ENCODE peak calls at places on chromosomes 5 and 9, in seven cellular contexts. U is fibroblast of lung; Y is CD4-positive, alpha-beta memory T cell; X is GM23248; E is CD8-positive, alpha-beta memory T cell; B is gastrocnemius medialis; R is pancreas. O is an unnamed sample. For H3K4me1, the result is how much of the 10 kb centered on the place peaks cover.

GRCh38 chr9:125650271-125650737 is 56.7 kb downstream of the MAPKAP1 start:
- DNase-seq in U (peak), Y (no peak), X (peak), E (no peak), B (no peak), R (no peak), O (no peak)

GRCh38 chr5:111930905-111931461 is 174.0 kb upstream of the NREP start:
- DNase-seq in U (no peak), Y (no peak), X (peak), E (no peak), B (no peak), R (no peak), O (no peak)

GRCh38 chr9:114149181-114149580 is 6.2 kb upstream of the COL27A1 start:
- DNase-seq in U (no peak), Y (no peak), X (no peak), E (no peak), B (no peak), R (no peak), O (no peak)

GRCh38 chr9:94806307-94806893 is 79.9 kb downstream of the AOPEP start:
- DNase-seq in U (no peak), Y (no peak), X (peak), E (no peak), B (no peak), R (no peak), O (no peak)

GRCh38 chr5:52693279-52693678 is 94.4 kb upstream of the ITGA1 start:
- DNase-seq in U (peak), Y (peak), X (peak), E (peak), B (no peak), R (no peak), O (peak)

GRCh38 chr9:126228779-126229444 is 97.7 kb upstream of the MVB12B start:
- DNase-seq in U (peak), Y (peak), X (peak), E (peak), B (peak), R (peak), O (peak)

GRCh38 chr5:131328536-131329186 is 64.8 kb downstream of the CDC42SE2 start:
- DNase-seq in U (peak), Y (no peak), X (peak), E (no peak), B (no peak), R (no peak), O (no peak)

GRCh38 chr5:79560774-79561524 is 47.0 kb upstream of the HOMER1 start:
- DNase-seq in U (peak), Y (no peak), X (peak), E (no peak), B (no peak), R (no peak), O (no peak)

GRCh38 chr5:172904643-172905345 is 54.4 kb upstream of the RPL26L1 start:
- DNase-seq in U (peak), Y (no peak), X (peak), E (no peak), B (peak), R (peak), O (peak)

GRCh38 chr9:93629920-93630319 is 53.5 kb downstream of the PHF2 start:
- DNase-seq in U (no peak), Y (no peak), X (no peak), E (no peak), B (no peak), R (no peak), O (no peak)

GRCh38 chr9:108119530-108120113 is 630.1 kb upstream of the KLF4 start:
- DNase-seq in U (no peak), Y (no peak), X (no peak), E (no peak), B (no peak), R (peak), O (no peak)

GRCh38 chr9:22044583-22044982 is 35.5 kb upstream of the CDKN2B start:
- DNase-seq in U (peak), Y (no peak), X (peak), E (no peak), B (no peak), R (no peak), O (no peak)

GRCh38 chr5:35096209-35096608 is 48.5 kb upstream of the AGXT2 start:
- DNase-seq in U (peak), Y (no peak), X (no peak), E (no peak), B (no peak), R (no peak), O (no peak)

GRCh38 chr9:86069206-86069869 is 30.0 kb downstream of the GOLM1 start:
- DNase-seq in U (no peak), Y (no peak), X (no peak), E (no peak), B (no peak), R (no peak), O (no peak)

GRCh38 chr5:141941307-141941706 is 16.7 kb downstream of the PCDH12 start:
- DNase-seq in U (peak), Y (no peak), X (peak), E (no peak), B (no peak), R (no peak), O (no peak)

GRCh38 chr9:86488794-86489193 is 134.6 kb upstream of the TUT7 start:
- DNase-seq in U (no peak), Y (no peak), X (no peak), E (no peak), B (no peak), R (no peak), O (no peak)

GRCh38 chr5:96259211-96259772 is 173.8 kb downstream of the PCSK1 start:
- DNase-seq in U (peak), Y (no peak), X (peak), E (no peak), B (no peak), R (no peak), O (no peak)

GRCh38 chr5:53779541-53779981 is 219.1 kb downstream of the NDUFS4 start:
- DNase-seq in U (peak), Y (no peak), X (peak), E (no peak), B (no peak), R (no peak), O (no peak)

GRCh38 chr5:145510324-145510723 is 324.8 kb downstream of the PRELID2 start:
- DNase-seq in U (peak), Y (no peak), X (peak), E (no peak), B (no peak), R (peak), O (no peak)

GRCh38 chr9:126030716-126031115 is 283.5 kb downstream of the PBX3 start:
- DNase-seq in U (no peak), Y (no peak), X (no peak), E (no peak), B (no peak), R (no peak), O (no peak)

GRCh38 chr5:130096488-130096887 is 192.2 kb downstream of the CHSY3 start:
- DNase-seq in U (no peak), Y (no peak), X (no peak), E (no peak), B (no peak), R (no peak), O (no peak)

GRCh38 chr5:114391321-114391720 is 29.5 kb downstream of the KCNN2 start:
- DNase-seq in U (peak), Y (no peak), X (no peak), E (no peak), B (no peak), R (no peak), O (no peak)

GRCh38 chr5:173057062-173057924 is 1.1 kb downstream of the CREBRF start:
- DNase-seq in U (peak), Y (peak), X (peak), E (peak), B (peak), R (peak), O (peak)

GRCh38 chr5:52727568-52727967 is 60.1 kb upstream of the ITGA1 start:
- DNase-seq in U (peak), Y (no peak), X (peak), E (no peak), B (no peak), R (no peak), O (peak)

GRCh38 chr9:127219533-127219932 is 45.0 kb upstream of the GARNL3 start:
- DNase-seq in U (no peak), Y (no peak), X (no peak), E (no peak), B (no peak), R (no peak), O (no peak)

GRCh38 chr9:133703571-133704399 is 34.4 kb downstream of the SARDH start:
- DNase-seq in U (no peak), Y (no peak), X (no peak), E (no peak), B (peak), R (no peak), O (no peak)

GRCh38 chr5:125411163-125412050 is 665.0 kb upstream of the ZNF608 start:
- DNase-seq in U (peak), Y (no peak), X (peak), E (no peak), B (no peak), R (peak), O (no peak)

GRCh38 chr5:98638701-98639100 is 134.8 kb upstream of the RGMB start:
- DNase-seq in U (peak), Y (no peak), X (peak), E (no peak), B (no peak), R (no peak), O (no peak)

GRCh38 chr5:176637556-176637955 is 7.1 kb downstream of the EIF4E1B start:
- DNase-seq in U (no peak), Y (no peak), X (no peak), E (no peak), B (no peak), R (no peak), O (no peak)

GRCh38 chr9:116049506-116049905 is 104.1 kb upstream of the PAPPA start:
- DNase-seq in U (no peak), Y (no peak), X (no peak), E (no peak), B (no peak), R (no peak), O (no peak)

GRCh38 chr5:9370256-9370655 is 175.6 kb downstream of the SEMA5A start:
- DNase-seq in U (no peak), Y (no peak), X (peak), E (no peak), B (no peak), R (no peak), O (no peak)

GRCh38 chr9:126423022-126423708 is 96.5 kb downstream of the MVB12B start:
- DNase-seq in U (no peak), Y (no peak), X (no peak), E (no peak), B (no peak), R (no peak), O (no peak)

GRCh38 chr5:176619203-176619568 is 9.2 kb upstream of the GPRIN1 start:
- DNase-seq in U (peak), Y (peak), X (peak), E (peak), B (peak), R (peak), O (no peak)

GRCh38 chr5:112467467-112467866 is 48.4 kb upstream of the EPB41L4A start:
- DNase-seq in U (no peak), Y (no peak), X (no peak), E (no peak), B (no peak), R (no peak), O (no peak)

GRCh38 chr9:107557236-107557990 is 67.8 kb upstream of the KLF4 start:
- DNase-seq in U (no peak), Y (no peak), X (no peak), E (no peak), B (no peak), R (no peak), O (no peak)

GRCh38 chr9:122143296-122143695 is 16.3 kb downstream of the NDUFA8 start:
- DNase-seq in U (no peak), Y (no peak), X (no peak), E (no peak), B (no peak), R (no peak), O (no peak)

GRCh38 chr9:122140368-122141193 is 19.0 kb downstream of the NDUFA8 start:
- DNase-seq in U (no peak), Y (no peak), X (no peak), E (no peak), B (no peak), R (no peak), O (no peak)

GRCh38 chr9:122144006-122144405 is 15.6 kb downstream of the NDUFA8 start:
- DNase-seq in U (no peak), Y (no peak), X (no peak), E (no peak), B (no peak), R (no peak), O (no peak)

GRCh38 chr9:122138560-122139268 is 20.9 kb downstream of the NDUFA8 start:
- DNase-seq in U (no peak), Y (no peak), X (no peak), E (no peak), B (no peak), R (no peak), O (no peak)

DNA sequence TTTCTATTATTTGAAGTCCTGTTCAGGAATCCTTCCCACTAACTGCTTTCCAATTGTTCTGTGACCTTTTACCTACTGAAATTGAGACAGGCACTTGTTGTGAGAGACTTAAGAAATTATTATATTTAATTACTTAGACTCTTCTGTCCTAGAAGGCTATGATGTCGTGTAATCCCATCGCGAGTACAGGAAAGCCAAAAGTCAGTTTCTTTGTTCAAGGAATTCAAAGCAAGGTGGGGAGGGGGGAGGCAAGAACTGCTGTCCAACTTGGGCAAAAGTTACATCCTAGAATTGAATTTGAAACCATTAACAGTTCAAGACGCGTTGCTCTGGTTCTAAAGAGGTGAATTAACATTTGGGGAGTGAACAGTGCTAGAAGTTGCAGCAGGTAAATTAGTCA is 17.9 kb downstream of the NDUFA8 start:
- DNase-seq in U (no peak), Y (no peak), X (no peak), E (no peak), B (no peak), R (no peak), O (no peak)
- H3K4me1 ChIP-seq in U (under half), Y (under half), X (under half), E (under half), B (under half), R (under half), O (under half)

GRCh38 chr9:38671372-38671731 is 48.6 kb downstream of the FAM240B start:
- DNase-seq in U (no peak), Y (no peak), X (no peak), E (no peak), B (no peak), R (no peak), O (no peak)
- H3K4me1 ChIP-seq in U (under half), Y (under half), X (under half), E (under half), B (under half), R (under half), O (under half)

DNA sequence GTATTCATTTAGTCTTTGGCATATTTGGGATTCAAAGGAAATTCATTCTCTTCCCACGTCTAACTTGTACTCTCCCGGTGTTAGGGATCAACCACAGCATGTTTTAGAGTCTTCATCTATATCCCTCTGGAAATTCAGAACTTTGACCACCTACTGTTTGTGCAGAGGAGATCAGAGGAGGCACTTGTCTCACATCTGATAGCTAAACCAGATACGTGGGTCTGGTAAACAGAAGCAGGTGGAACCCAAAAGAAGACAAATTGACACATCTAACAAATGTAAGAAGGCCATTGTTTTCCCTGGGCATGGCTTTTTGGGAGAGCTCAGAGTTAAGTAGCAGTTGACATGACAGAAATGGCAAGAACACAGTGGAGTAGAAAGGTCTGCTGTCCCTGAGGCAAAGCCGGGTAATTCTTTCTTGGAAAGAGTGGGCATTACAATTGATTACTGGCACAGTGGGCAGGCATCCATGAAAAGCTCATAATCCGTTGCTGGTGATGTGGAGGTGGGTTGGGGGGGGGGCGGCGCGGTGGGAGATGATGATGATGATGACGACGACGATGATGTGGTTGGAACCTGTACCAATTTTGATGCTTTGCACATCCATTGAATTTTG is 27.5 kb downstream of the PIP5K1B start:
- DNase-seq in U (no peak), Y (no peak), X (no peak), E (no peak), B (no peak), R (no peak), O (no peak)
- H3K4me1 ChIP-seq in U (under half), Y (under half), X (under half), E (under half), B (under half), R (under half), O (under half)

GRCh38 chr5:2370626-2371418 is 380.7 kb downstream of the IRX2 start:
- DNase-seq in U (no peak), Y (no peak), X (no peak), E (no peak), B (no peak), R (no peak), O (no peak)
- H3K4me1 ChIP-seq in U (under half), Y (under half), X (under half), E (under half), B (under half), R (under half), O (under half)

DNA sequence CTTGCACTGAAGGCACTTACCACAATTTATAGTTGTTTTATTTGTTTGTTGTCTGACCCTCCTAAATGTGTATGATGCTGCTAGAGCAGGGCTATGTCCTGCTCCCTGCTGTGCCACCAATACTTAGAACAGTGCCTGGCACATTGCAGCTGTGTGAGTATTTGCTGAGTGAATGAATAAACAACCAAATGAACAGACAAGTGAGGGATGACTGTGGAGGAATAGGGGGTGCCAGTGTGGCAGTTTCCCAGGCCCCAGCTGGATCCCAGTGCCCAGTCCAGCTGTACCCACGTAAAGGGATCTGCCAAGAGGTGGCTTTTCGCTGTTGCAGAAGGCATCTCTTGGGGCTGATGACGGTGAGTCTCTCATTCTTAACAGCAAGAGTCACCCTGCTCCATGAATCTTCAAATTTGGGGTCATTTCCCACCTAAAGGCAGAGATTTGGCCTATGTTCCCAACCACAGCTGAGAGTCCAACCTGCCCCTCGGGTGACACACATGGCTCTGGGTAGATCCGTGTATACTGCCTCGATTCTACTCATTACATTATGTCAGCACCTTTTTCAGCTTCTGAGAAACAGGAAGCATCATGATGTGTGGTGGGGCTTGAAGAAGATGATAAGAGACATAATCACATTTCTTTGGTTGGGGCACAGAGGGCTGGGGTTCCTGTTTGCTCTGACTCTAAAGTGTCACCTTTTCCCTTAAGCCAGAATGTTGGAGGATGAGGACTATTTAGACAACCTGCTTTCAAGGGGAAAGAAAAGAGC is 14.3 kb downstream of the IL5 start:
- DNase-seq in U (no peak), Y (no peak), X (no peak), E (no peak), B (no peak), R (no peak), O (no peak)
- H3K4me1 ChIP-seq in U (under half), Y (under half), X (under half), E (under half), B (under half), R (under half), O (under half)

GRCh38 chr9:111599948-111600343 is 499 bp upstream of the PTGR1 start:
- DNase-seq in U (no peak), Y (no peak), X (no peak), E (no peak), B (no peak), R (peak), O (peak)

GRCh38 chr9:111603041-111603440 is 3.6 kb upstream of the PTGR1 start:
- DNase-seq in U (no peak), Y (no peak), X (no peak), E (no peak), B (no peak), R (no peak), O (no peak)

GRCh38 chr9:111599092-111599947 is at the start of gene PTGR1:
- DNase-seq in U (peak), Y (no peak), X (peak), E (no peak), B (peak), R (peak), O (peak)

GRCh38 chr9:111604054-111604615 is 4.7 kb upstream of the PTGR1 start:
- DNase-seq in U (no peak), Y (no peak), X (no peak), E (no peak), B (no peak), R (no peak), O (no peak)

DNA sequence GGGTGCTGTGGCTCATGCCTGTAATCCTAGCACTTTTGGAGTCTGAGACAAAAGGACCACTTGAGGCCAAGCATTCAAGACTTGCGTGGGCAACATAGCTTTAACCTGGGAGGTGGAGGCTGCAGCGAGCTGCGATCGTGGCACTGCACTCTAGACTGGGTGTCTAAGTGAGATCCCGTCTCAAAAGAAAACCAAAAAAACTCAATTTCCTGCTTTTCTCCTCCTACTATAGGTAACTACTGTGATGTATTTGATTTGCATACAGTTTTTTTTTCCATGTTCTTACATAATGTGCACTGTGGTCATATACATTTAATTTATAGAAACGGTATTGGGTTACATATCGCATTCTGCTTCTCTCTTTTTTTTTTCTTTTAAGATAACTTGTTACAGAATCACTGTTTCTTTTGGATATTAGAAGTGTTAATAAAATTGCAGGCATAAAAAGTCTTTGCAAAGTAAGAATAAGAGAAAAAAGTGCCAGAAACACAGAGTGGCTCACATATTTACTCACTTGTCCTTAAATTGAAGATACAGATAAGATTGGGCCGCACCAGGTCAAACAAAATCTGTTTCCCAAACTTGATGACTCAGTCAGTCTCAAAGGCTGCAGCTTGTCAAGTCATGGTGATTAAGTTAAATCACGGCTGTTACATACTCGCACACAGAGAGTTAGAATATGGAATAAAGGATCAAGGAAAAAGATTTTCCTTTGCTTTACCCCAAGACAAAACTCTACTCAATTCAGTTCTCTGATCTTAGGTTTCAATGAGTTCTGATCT is 2.0 kb upstream of the PTGR1 start:
- DNase-seq in U (peak), Y (no peak), X (peak), E (no peak), B (no peak), R (no peak), O (no peak)
- H3K4me1 ChIP-seq in U (under half), Y (under half), X (under half), E (under half), B (under half), R (under half), O (under half)

O was measured in uterus.